ENCODE peak calls at places on chromosome 14, in ten cellular contexts. W, V, Q, P, H, T, M, O, D and C are unnamed samples.

GRCh38 chr14:89372156-89372555 is 44.9 kb downstream of the FOXN3 start:
- DNase-seq in H (no peak), D (no peak), T (no peak), V (no peak), Q (no peak), M (no peak), W (no peak), O (no peak), P (no peak), C (no peak)

GRCh38 chr14:37257651-37258050 is 59.9 kb downstream of the MIPOL1 start:
- DNase-seq in M (no peak), Q (no peak), O (no peak), W (no peak), P (no peak), H (no peak), V (no peak), T (no peak), D (no peak), C (no peak)

GRCh38 chr14:39246618-39247017 is 12.9 kb downstream of the MIA2 start:
- DNase-seq in O (no peak), W (no peak), V (no peak), T (no peak), H (peak), P (no peak), Q (no peak), M (no peak), D (no peak), C (no peak)

GRCh38 chr14:32939254-32940065 is 781 bp downstream of the NPAS3 start:
- DNase-seq in H (peak), P (peak), O (no peak), W (no peak), T (peak), Q (peak), D (peak), V (peak), M (peak), C (peak)

GRCh38 chr14:21078287-21078686 is 8.2 kb downstream of the ARHGEF40 start:
- DNase-seq in H (no peak), D (no peak), P (no peak), M (no peak), T (no peak), V (no peak), Q (no peak), W (no peak), O (no peak), C (peak)

GRCh38 chr14:43116341-43116740 is 1390.7 kb downstream of the FSCB start:
- DNase-seq in M (no peak), O (no peak), H (no peak), W (no peak), Q (no peak), P (no peak), D (no peak), V (no peak), T (no peak), C (no peak)

GRCh38 chr14:43949410-43949809 is 557.7 kb downstream of the FSCB start:
- DNase-seq in T (no peak), P (no peak), W (no peak), H (no peak), O (no peak), Q (no peak), D (no peak), M (no peak), V (peak), C (no peak)

GRCh38 chr14:59254146-59254910 is 65.9 kb downstream of the DAAM1 start:
- DNase-seq in V (no peak), M (no peak), H (peak), O (no peak), T (peak), Q (no peak), D (peak), W (no peak), P (no peak), C (peak)

GRCh38 chr14:40213701-40214100 is 781.5 kb upstream of the FBXO33 start:
- DNase-seq in H (no peak), V (no peak), M (no peak), P (no peak), T (no peak), O (no peak), W (no peak), Q (no peak), D (no peak), C (no peak)

GRCh38 chr14:94174622-94175402 is 690 bp downstream of the PPP4R4 start:
- DNase-seq in P (no peak), Q (peak), M (no peak), T (peak), O (no peak), V (peak), D (no peak), H (no peak), W (no peak), C (no peak)

GRCh38 chr14:65041434-65041915 is 54.8 kb downstream of the FNTB start:
- DNase-seq in T (peak), W (no peak), M (no peak), V (no peak), P (no peak), D (no peak), H (no peak), O (no peak), Q (no peak), C (no peak)

GRCh38 chr14:63933110-63933509 is 80.3 kb downstream of the SYNE2 start:
- DNase-seq in H (no peak), M (no peak), W (no peak), P (peak), T (no peak), Q (no peak), O (peak), D (no peak), V (no peak), C (no peak)

GRCh38 chr14:23566782-23567185 is 807 bp downstream of the AP1G2 start:
- DNase-seq in O (no peak), H (no peak), D (no peak), M (no peak), W (no peak), T (no peak), P (no peak), Q (no peak), V (no peak), C (no peak)

GRCh38 chr14:100729982-100730381 is 3.3 kb downstream of the DLK1 start:
- DNase-seq in D (no peak), H (peak), M (no peak), P (no peak), T (no peak), Q (no peak), O (no peak), W (no peak), V (no peak), C (no peak)

GRCh38 chr14:95336192-95336760 is 16.6 kb upstream of the CLMN start:
- DNase-seq in Q (no peak), P (peak), M (no peak), D (no peak), V (no peak), W (no peak), O (no peak), H (no peak), T (no peak), C (no peak)

GRCh38 chr14:28754209-28754985 is 12.2 kb upstream of the FOXG1 start:
- DNase-seq in P (peak), O (no peak), M (no peak), V (peak), T (no peak), Q (no peak), H (peak), D (no peak), W (peak), C (peak)

GRCh38 chr14:80213602-80214001 is 2.3 kb upstream of the DIO2 start:
- DNase-seq in V (peak), P (peak), W (peak), Q (no peak), H (peak), D (no peak), O (no peak), M (no peak), T (no peak), C (no peak)

GRCh38 chr14:99252940-99253868 is 18.8 kb downstream of the BCL11B start:
- DNase-seq in M (no peak), H (no peak), D (no peak), W (no peak), P (no peak), O (no peak), T (no peak), V (no peak), Q (no peak), C (no peak)